ENCODE peak calls at places on chromosomes 5 and 9, in four cellular contexts. E is astrocyte, J is PC-3, D is gastrocnemius medialis. V is an unnamed sample. For H3K27me3, the result is how much of the 10 kb centered on the place peaks cover.

GRCh38 chr5:34685485-34686197 is 29.5 kb downstream of the RAI14 start:
- DNase-seq in E (peak), J (peak), D (no peak), V (no peak)

GRCh38 chr9:88400021-88400420 is 11.8 kb downstream of the SPIN1 start:
- DNase-seq in E (peak), J (peak), D (no peak), V (no peak)

GRCh38 chr5:15691536-15691935 is 191.6 kb downstream of the FBXL7 start:
- DNase-seq in E (no peak), J (no peak), D (no peak), V (no peak)

GRCh38 chr5:53260446-53260845 is 150.9 kb upstream of the MOCS2 start:
- DNase-seq in E (no peak), J (no peak), D (no peak), V (no peak)

GRCh38 chr5:33850100-33850594 is 41.6 kb downstream of the ADAMTS12 start:
- DNase-seq in E (peak), J (peak), D (no peak), V (no peak)

GRCh38 chr9:27150758-27151431 is 41.9 kb downstream of the TEK start:
- DNase-seq in E (peak), J (no peak), D (no peak), V (no peak)

GRCh38 chr9:112037281-112038016 is 137.6 kb downstream of the SUSD1 start:
- DNase-seq in E (peak), J (peak), D (no peak), V (no peak)

GRCh38 chr9:5635390-5635789 is 6.5 kb downstream of the RIC1 start:
- DNase-seq in E (no peak), J (no peak), D (no peak), V (no peak)

GRCh38 chr5:54703091-54703490 is 185.5 kb downstream of the SNX18 start:
- DNase-seq in E (peak), J (peak), D (peak), V (no peak)

GRCh38 chr5:56873056-56873455 is 36.3 kb upstream of the SETD9 start:
- DNase-seq in E (no peak), J (no peak), D (no peak), V (no peak)

GRCh38 chr5:102294996-102295395 is 1.1 kb downstream of the SLCO4C1 start:
- DNase-seq in E (no peak), J (no peak), D (no peak), V (no peak)

GRCh38 chr5:53360811-53361210 is 119.6 kb upstream of the FST start:
- DNase-seq in E (peak), J (peak), D (no peak), V (no peak)

GRCh38 chr9:16258708-16259107 is 611.8 kb downstream of the BNC2 start:
- DNase-seq in E (no peak), J (no peak), D (no peak), V (no peak)

GRCh38 chr9:94656190-94656589 is 16.9 kb upstream of the FBP1 start:
- DNase-seq in E (no peak), J (no peak), D (no peak), V (no peak)

GRCh38 chr9:27460225-27461023 is 63.7 kb upstream of the IFNK start:
- DNase-seq in E (no peak), J (peak), D (no peak), V (no peak)

GRCh38 chr9:109733690-109734089 is 46.3 kb upstream of the PALM2AKAP2 start:
- DNase-seq in E (peak), J (peak), D (no peak), V (no peak)

GRCh38 chr5:72454996-72455395 is 52.2 kb downstream of the ZNF366 start:
- DNase-seq in E (no peak), J (no peak), D (no peak), V (no peak)

GRCh38 chr5:72455477-72455876 is 51.7 kb downstream of the ZNF366 start:
- DNase-seq in E (no peak), J (no peak), D (no peak), V (no peak)

GRCh38 chr5:72453260-72453775 is 53.9 kb downstream of the ZNF366 start:
- DNase-seq in E (no peak), J (no peak), D (no peak), V (no peak)

GRCh38 chr5:72452515-72453259 is 54.5 kb downstream of the ZNF366 start:
- DNase-seq in E (peak), J (peak), D (peak), V (no peak)

GRCh38 chr5:72451771-72452505 is 55.3 kb downstream of the ZNF366 start:
- DNase-seq in E (peak), J (peak), D (peak), V (no peak)
- H3K4me3 ChIP-seq in E (peak), J (peak), D (peak), V (no peak)

DNA sequence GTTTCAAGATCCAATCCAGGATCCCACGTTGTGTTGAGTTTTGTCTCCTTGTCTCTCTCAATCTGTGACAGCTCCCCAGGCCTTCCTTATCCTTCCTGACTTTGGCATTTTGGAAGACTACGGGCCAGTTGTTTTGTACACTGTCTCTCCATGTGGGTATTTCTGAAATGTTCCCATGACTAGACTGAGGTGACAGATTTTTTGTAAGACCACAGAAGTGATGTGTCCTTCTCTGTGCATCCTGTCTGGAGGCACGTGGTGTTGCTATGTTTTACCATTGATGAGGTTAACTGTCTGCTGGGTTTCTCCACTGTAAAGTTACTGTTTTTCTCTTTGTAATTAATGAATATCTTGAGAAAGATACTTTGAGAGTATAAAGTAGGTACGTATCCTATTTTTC is 15.7 kb upstream of the PDZD2 start:
- DNase-seq in E (no peak), J (no peak), D (no peak), V (no peak)
- H3K27me3 ChIP-seq in E (under half), J (under half), D (under half), V (under half)

GRCh38 chr5:181189962-181190710 is 14.9 kb downstream of the TRIM7 start:
- DNase-seq in E (no peak), J (no peak), D (no peak), V (no peak)
- H3K27ac ChIP-seq in E (no peak), J (no peak), D (peak), V (no peak)

GRCh38 chr9:127208416-127208815 is 56.2 kb upstream of the GARNL3 start:
- DNase-seq in E (no peak), J (no peak), D (no peak), V (no peak)
- H3K4me3 ChIP-seq in E (no peak), J (no peak), D (no peak), V (no peak)

GRCh38 chr5:150627731-150628545 is 12.5 kb upstream of the SYNPO start:
- DNase-seq in E (peak), J (no peak), D (no peak), V (no peak)
- H3K27me3 ChIP-seq in E (under half), J (under half), D (under half), V (under half)

GRCh38 chr5:134026521-134027202 is 21.9 kb upstream of the VDAC1 start:
- DNase-seq in E (peak), J (peak), D (no peak), V (no peak)

GRCh38 chr5:134028496-134028895 is 23.7 kb upstream of the VDAC1 start:
- DNase-seq in E (peak), J (no peak), D (no peak), V (no peak)

GRCh38 chr5:134025786-134026185 is 21.0 kb upstream of the VDAC1 start:
- DNase-seq in E (no peak), J (no peak), D (no peak), V (no peak)

GRCh38 chr5:134029156-134029555 is 24.4 kb upstream of the VDAC1 start:
- DNase-seq in E (peak), J (peak), D (no peak), V (no peak)

GRCh38 chr5:134027203-134027582 is 22.4 kb upstream of the VDAC1 start:
- DNase-seq in E (no peak), J (no peak), D (no peak), V (no peak)
- H3K27ac ChIP-seq in E (no peak), J (no peak), D (no peak), V (no peak)

GRCh38 chr5:112710896-112711295 is 26.8 kb upstream of the APC start:
- DNase-seq in E (no peak), J (no peak), D (no peak), V (no peak)

GRCh38 chr5:112707187-112708179 is 30.2 kb upstream of the APC start:
- DNase-seq in E (peak), J (peak), D (peak), V (peak)

GRCh38 chr5:112703866-112704820 is 33.5 kb upstream of the APC start:
- DNase-seq in E (peak), J (peak), D (no peak), V (no peak)

GRCh38 chr5:112709416-112709815 is 28.3 kb upstream of the APC start:
- DNase-seq in E (peak), J (no peak), D (no peak), V (no peak)

DNA sequence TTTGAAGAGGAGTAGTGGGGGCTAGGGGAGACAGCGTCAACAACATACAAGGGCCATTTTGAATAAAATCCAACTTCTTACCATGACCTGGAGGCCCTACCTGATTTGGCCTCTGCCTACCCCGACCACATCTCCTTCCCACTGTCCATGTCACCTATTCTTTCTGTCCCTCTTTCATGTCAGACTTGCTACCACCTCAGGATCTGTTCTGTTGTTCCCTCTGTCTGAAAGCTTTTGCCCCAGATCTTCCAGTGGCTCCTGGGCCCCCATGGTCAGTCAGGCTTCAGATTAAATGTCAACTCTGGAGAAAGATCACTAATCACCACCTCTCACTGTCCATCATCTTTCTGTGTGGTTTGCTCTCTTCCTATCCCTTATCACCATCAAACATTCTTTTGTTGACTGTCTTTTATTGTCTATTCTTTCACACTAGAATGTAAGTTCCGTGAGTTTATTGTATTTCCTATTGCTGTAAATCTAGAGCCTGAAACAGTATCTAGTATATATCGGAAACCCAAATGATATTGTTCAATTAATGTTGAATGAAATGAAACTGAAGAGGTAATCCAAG is 31.2 kb upstream of the APC start:
- DNase-seq in E (no peak), J (no peak), D (no peak), V (no peak)
- H3K4me3 ChIP-seq in E (peak), J (peak), D (peak), V (no peak)

DNA sequence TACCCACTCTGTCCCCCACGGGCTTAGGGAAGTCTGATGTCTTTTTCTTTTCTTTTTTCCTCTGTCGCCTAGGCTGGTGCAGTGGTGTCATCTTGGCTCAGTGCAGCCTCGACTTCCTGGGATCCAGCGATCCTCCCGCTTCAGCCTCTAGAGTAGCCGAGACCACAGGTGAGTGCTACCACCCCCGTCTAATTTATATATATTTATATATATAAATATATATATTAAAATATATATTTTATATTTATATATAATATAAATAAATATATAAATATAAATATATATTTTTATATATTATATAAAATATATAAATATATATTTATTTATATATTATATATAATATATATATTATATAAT is 3.3 kb upstream of the ANXA2R start:
- DNase-seq in E (no peak), J (no peak), D (no peak), V (no peak)
- H3K27me3 ChIP-seq in E (under half), J (under half), D (under half), V (half or more)

GRCh38 chr9:136996361-136997281 is at the start of gene CLIC3:
- DNase-seq in E (no peak), J (peak), D (no peak), V (no peak)

GRCh38 chr9:136995772-136996308 is 528 bp downstream of the CLIC3 start:
- DNase-seq in E (peak), J (no peak), D (no peak), V (no peak)

GRCh38 chr9:136995370-136995769 is 998 bp downstream of the CLIC3 start:
- DNase-seq in E (no peak), J (no peak), D (no peak), V (no peak)

GRCh38 chr9:136997830-136998234 is 1.5 kb upstream of the CLIC3 start:
- DNase-seq in E (no peak), J (no peak), D (no peak), V (no peak)

DNA sequence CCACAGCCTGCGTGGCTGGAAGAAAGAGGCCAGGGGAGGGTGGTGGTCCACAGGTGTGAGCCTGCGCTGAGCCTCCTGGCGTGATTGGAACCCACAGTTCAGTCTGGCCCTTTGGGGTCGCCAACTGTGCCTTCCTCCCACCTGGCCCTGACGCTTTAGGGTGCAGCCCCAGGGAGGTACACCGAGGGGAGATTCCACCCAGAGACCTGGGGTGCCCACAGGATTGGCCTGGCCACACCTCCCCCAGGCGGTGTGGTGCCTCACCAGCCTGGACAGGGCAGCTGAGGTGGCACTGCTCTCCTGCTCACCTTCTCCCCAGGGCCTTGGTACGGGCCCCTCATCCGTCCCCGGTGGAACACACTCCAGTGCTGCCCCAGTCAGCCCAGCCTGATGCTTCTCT is 987 bp upstream of the CLIC3 start:
- DNase-seq in E (no peak), J (no peak), D (no peak), V (no peak)
- H3K27ac ChIP-seq in E (no peak), J (no peak), D (no peak), V (no peak)

V was measured in iPS DF 6.9.